ENCODE peak calls at places on chromosomes 4 and X, in four cellular contexts. H is HepG2, F is K562, S is HCT116. N is an unnamed sample.

GRCh38 chr4:8180310-8181093 is 18.6 kb upstream of the SH3TC1 start:
- DNase-seq in H (no peak), F (no peak), S (no peak), N (no peak)

GRCh38 chr4:86935833-86936721 is 1.3 kb downstream of the AFF1 start:
- DNase-seq in H (peak; percentile 62), F (peak; percentile 63), S (peak; percentile 78), N (no peak)

GRCh38 chr4:38099908-38100407 is 139.8 kb downstream of the PTTG2 start:
- DNase-seq in H (no peak), F (no peak), S (no peak), N (no peak)

GRCh38 chr4:74623041-74623440 is 171.3 kb downstream of the BTC start:
- DNase-seq in H (peak; percentile 66), F (peak; percentile 61), S (peak; percentile 82), N (peak; percentile 5)

GRCh38 chrX:42022158-42022557 is 98.8 kb upstream of the CASK start:
- DNase-seq in H (no peak), F (no peak), S (no peak), N (no peak)

GRCh38 chr4:38237139-38237538 is 276.9 kb downstream of the PTTG2 start:
- DNase-seq in H (peak; percentile 35), F (no peak), S (no peak), N (no peak)

GRCh38 chr4:101264993-101265815 is 82.1 kb downstream of the PPP3CA start:
- DNase-seq in H (no peak), F (no peak), S (no peak), N (no peak)

GRCh38 chrX:133943507-133943906 is 41.9 kb downstream of the GPC3 start:
- DNase-seq in H (no peak), F (no peak), S (no peak), N (no peak)

DNA sequence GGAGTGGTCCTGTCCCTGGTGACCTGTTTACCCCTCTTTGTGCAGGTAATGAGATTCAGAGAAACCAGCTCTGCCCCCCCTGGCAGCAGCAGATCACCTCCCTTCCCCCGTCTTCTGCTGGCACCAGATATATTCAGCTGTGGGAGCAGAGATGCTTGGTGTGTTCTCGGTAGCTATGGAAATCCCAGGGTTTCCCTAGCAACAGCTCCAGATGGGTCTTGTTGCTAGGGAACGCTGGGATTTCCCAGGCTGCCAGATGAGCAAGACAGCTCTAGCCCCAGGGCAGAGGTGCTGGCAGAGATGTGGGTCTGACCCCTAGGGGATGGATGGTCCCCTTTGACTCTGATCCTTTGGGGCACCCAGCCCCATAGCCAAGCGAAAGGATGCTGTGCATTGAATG is 20.2 kb downstream of the CETN2 start:
- DNase-seq in H (no peak), F (no peak), S (no peak), N (peak; percentile 64)
- TF ChIP-seq ELF1 in H (no peak), F (no peak), S (no peak), N (no peak)

DNA sequence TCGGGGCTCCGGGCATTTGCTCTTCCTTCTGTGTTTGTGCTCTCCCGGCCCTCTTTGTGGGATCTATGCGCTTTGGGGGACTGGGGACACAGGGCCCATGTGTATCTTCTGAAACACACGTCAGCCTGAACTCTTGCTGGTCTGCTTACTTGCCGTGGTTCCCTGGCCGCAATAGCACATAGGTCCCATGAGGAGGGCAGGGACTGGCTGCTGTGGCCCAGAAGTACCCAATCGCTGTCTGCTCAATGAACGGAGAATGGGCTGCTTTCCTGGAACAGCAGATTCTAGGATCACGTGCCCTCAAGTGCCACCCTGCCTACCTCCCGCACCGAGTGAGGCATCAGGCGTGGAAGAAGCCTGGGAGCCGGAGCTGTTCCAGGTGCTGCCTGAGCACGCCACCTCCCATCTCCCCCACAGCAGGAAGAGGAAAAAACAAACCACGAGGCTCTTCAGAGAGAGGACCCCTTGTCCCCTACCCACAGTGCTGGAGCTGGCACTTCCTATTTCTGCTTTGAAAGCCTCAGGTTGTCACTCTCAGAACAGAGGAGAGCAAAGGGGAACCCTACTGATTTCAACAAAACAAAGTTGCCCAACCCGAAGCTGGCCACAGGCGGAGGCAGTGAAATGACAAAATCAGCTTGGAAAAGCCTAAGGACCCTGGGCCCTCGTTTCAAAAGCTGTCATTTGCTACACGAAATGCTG is 3.8 kb downstream of the G6PD start:
- DNase-seq in H (peak; percentile 42), F (no peak), S (no peak), N (no peak)
- TF ChIP-seq ELF1 in H (no peak), F (no peak), S (no peak), N (no peak)

DNA sequence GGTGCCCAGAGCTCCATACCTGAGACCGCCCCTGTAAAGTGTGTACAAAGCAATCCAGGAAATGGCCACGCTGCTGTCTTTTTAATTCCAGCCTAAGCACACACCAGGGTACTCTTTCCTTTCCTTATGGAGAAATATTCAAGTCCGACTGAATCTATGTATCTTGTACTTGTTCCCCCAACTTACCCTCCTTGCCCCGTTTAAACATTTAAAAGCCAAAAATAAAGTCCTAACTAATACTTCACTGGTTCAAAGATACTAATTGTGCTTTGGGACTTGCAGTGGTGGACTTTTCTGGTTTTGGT is 731 bp upstream of the AMMECR1 start:
- DNase-seq in H (no peak), F (no peak), S (no peak), N (no peak)
- TF ChIP-seq ELF1 in H (no peak), F (no peak), S (no peak), N (no peak)

DNA sequence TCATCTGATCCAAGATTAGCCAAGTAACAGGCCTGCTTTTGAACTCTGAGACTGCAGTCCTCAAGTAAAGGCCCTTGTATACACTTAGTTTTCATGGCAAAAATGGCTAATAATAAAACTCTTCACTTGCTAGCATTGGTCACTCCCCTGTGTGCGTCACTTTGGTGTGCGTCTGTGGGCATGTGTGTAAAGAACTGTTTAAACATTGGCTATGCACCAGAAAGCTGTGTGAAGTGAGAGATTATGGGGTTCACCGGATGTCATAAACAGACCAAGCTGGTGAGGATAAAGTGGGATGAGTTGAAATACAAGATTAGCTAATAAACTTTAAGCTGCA is 108.6 kb upstream of the SLC4A4 start:
- DNase-seq in H (no peak), F (no peak), S (no peak), N (no peak)
- TF ChIP-seq ELF1 in H (no peak), F (no peak), S (no peak), N (no peak)

N was measured in SK-N-SH.